ENCODE peak calls at places on chromosomes 16 and 17, in nine cellular contexts. L is heart right ventricle, S is fibroblast of pulmonary artery, E is heart left ventricle, P is GM23338, C is PC-3, U is psoas muscle, Q is cardiac fibroblast, W is AG10803. K is an unnamed sample.

GRCh38 chr16:86660623-86661022 is 82.3 kb downstream of the FOXL1 start:
- DNase-seq in L (no peak), S (no peak), E (no peak), P (no peak), C (no peak), U (no peak), Q (no peak), W (no peak), K (no peak)

GRCh38 chr17:37605081-37605480 is 4.1 kb downstream of the SYNRG start:
- DNase-seq in L (no peak), S (no peak), E (no peak), P (no peak), C (no peak), U (no peak), Q (no peak), W (no peak), K (no peak)

GRCh38 chr17:34261568-34261967 is 6.5 kb downstream of the CCL2 start:
- DNase-seq in L (no peak), S (no peak), E (no peak), P (no peak), C (no peak), U (no peak), Q (no peak), W (no peak), K (no peak)

GRCh38 chr17:82217530-82218204 is 5.0 kb upstream of the CCDC57 start:
- DNase-seq in L (peak; percentile 51), S (peak; percentile 92), E (no peak), P (no peak), C (peak; percentile 93), U (peak; percentile 81), Q (peak; percentile 94), W (peak; percentile 95), K (peak; percentile 85)

GRCh38 chr17:34740516-34740915 is 161.1 kb downstream of the TMEM132E start:
- DNase-seq in L (no peak), S (no peak), E (no peak), P (no peak), C (no peak), U (no peak), Q (no peak), W (no peak), K (no peak)

GRCh38 chr16:69918241-69918640 is 32.9 kb upstream of the CLEC18A start:
- DNase-seq in L (no peak), S (no peak), E (no peak), P (no peak), C (peak; percentile 3), U (no peak), Q (no peak), W (peak; percentile 28), K (peak; percentile 46)

GRCh38 chr17:20315821-20316220 is 151.5 kb downstream of the LGALS9B start:
- DNase-seq in L (no peak), S (no peak), E (no peak), P (peak; percentile 12), C (no peak), U (no peak), Q (peak; percentile 46), W (peak; percentile 5), K (no peak)

GRCh38 chr17:32514587-32514986 is 27.8 kb downstream of the CDK5R1 start:
- DNase-seq in L (no peak), S (no peak), E (no peak), P (peak; percentile 27), C (no peak), U (no peak), Q (peak; percentile 10), W (no peak), K (no peak)

GRCh38 chr17:8736362-8736761 is 8.3 kb downstream of the CCDC42 start:
- DNase-seq in L (no peak), S (no peak), E (no peak), P (no peak), C (no peak), U (no peak), Q (no peak), W (no peak), K (no peak)

GRCh38 chr16:46801428-46802049 is 29.4 kb downstream of the C16orf87 start:
- DNase-seq in L (no peak), S (peak; percentile 46), E (no peak), P (peak; percentile 85), C (peak; percentile 57), U (no peak), Q (peak; percentile 43), W (peak; percentile 13), K (peak; percentile 18)
- TF ChIP-seq CTCF in L (no peak), S (peak; percentile 53), E (peak; percentile 40), P (no peak), C (peak; percentile 63), U (peak; percentile 54), Q (peak; percentile 30), W (peak; percentile 61), K (peak; percentile 49)

DNA sequence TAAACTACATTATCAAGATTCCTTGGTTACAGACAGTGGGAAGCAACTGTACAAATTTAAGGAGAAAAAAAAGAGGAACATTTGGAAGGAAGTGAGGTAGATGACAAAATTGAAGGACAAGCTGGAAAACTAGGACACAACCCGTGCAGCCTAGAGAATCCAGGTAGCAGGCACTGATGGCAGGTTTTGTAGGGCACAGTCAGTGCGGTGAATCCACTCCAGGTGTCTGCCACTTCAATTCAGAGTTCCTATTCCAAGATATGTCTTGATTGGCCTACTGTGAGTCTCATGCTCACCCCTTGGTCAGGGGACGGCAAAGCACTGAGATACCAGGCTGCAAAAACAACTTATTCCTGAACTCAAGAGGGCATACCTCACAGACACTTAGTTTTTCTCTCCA is 37.8 kb downstream of the TNRC6C start:
- DNase-seq in L (no peak), S (no peak), E (no peak), P (no peak), C (no peak), U (no peak), Q (no peak), W (no peak), K (no peak)
- H3K4me3 ChIP-seq in L (no peak overlapping the region), S (no peak overlapping the region), E (no peak overlapping the region), P (no peak overlapping the region), C (no peak overlapping the region), U (no peak overlapping the region), Q (no peak overlapping the region), W (no peak overlapping the region), K (no peak overlapping the region)

GRCh38 chr16:71367243-71367976 is 8.9 kb downstream of the CALB2 start:
- DNase-seq in L (no peak), S (peak; percentile 49), E (no peak), P (peak; percentile 94), C (peak; percentile 52), U (peak; percentile 61), Q (peak; percentile 49), W (peak; percentile 35), K (peak; percentile 40)
- TF ChIP-seq CTCF in L (no peak), S (peak; percentile 62), E (peak; percentile 29), P (peak; percentile 93), C (peak; percentile 69), U (no peak), Q (peak; percentile 71), W (peak; percentile 64), K (peak; percentile 61)

GRCh38 chr17:42653179-42654124 is 5.6 kb upstream of the TUBG2 start:
- DNase-seq in L (peak; percentile 57), S (peak; percentile 70), E (peak; percentile 61), P (peak; percentile 76), C (peak; percentile 29), U (peak; percentile 85), Q (peak; percentile 73), W (peak; percentile 82), K (peak; percentile 84)
- H3K4me3 ChIP-seq in L (no peak overlapping the region), S (peak overlapping the region; percentile 39), E (peak overlapping the region; percentile 58), P (peak overlapping the region; percentile 68), C (peak overlapping the region; percentile 64), U (peak overlapping the region; percentile 61), Q (peak overlapping the region; percentile 14), W (peak overlapping the region; percentile 55), K (peak overlapping the region; percentile 38)

DNA sequence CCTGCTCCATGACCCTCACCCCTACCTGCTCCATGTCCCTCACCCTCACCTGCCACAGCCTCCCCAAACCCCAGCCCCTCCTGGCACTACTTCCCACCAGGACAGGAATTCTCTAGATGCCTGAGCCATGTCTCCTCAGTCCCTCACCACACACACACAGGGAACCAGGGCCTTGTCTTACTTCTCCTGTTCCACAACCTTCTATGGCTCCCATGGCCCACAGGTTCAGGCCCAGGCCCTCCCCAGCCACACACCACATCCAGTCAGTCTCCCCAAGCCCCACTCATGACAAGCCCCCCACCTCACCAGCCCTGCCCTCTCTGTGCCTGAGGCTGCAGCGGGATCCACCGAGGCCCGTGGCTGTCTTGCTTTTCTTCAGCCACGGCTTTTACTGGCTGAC is 3.1 kb upstream of the UBE2I start:
- DNase-seq in L (no peak), S (no peak), E (no peak), P (no peak), C (no peak), U (no peak), Q (no peak), W (no peak), K (no peak)
- TF ChIP-seq CTCF in L (no peak), S (no peak), E (no peak), P (no peak), C (no peak), U (no peak), Q (no peak), W (no peak), K (no peak)

K was measured in fibroblast of mammary gland.